ENCODE peak calls at places on chromosomes 6 and 20, in six cellular contexts. T is Peyer's patch, A is gastrocnemius medialis, S is heart left ventricle, B is K562, R is A549. K is an unnamed sample.

GRCh38 chr6:89122625-89123024 is 4.8 kb upstream of the SRSF12 start:
- DNase-seq in T (no peak), A (no peak), S (no peak), B (no peak), R (peak), K (no peak)

GRCh38 chr6:77456531-77457248 is 6.6 kb downstream of the HTR1B start:
- DNase-seq in T (no peak), A (no peak), S (no peak), B (no peak), R (peak), K (no peak)

GRCh38 chr6:99026135-99026534 is 78.4 kb upstream of the FBXL4 start:
- DNase-seq in T (no peak), A (no peak), S (no peak), B (peak), R (peak), K (no peak)

GRCh38 chr6:14818422-14818884 is 427.4 kb upstream of the JARID2 start:
- DNase-seq in T (no peak), A (no peak), S (peak), B (no peak), R (no peak), K (peak)

GRCh38 chr20:20755674-20756319 is 43.4 kb upstream of the RALGAPA2 start:
- DNase-seq in T (no peak), A (no peak), S (no peak), B (no peak), R (no peak), K (no peak)

GRCh38 chr6:22108199-22108598 is 188.6 kb downstream of the PRL start:
- DNase-seq in T (no peak), A (no peak), S (peak), B (no peak), R (no peak), K (no peak)

GRCh38 chr6:37495199-37495913 is 4.3 kb downstream of the CCDC167 start:
- DNase-seq in T (no peak), A (no peak), S (no peak), B (no peak), R (no peak), K (no peak)

GRCh38 chr20:52649727-52650126 is 322.4 kb upstream of the TSHZ2 start:
- DNase-seq in T (no peak), A (no peak), S (no peak), B (no peak), R (no peak), K (no peak)

GRCh38 chr6:43416935-43417334 is 10.4 kb upstream of the ABCC10 start:
- DNase-seq in T (no peak), A (no peak), S (no peak), B (no peak), R (no peak), K (no peak)

GRCh38 chr20:2708665-2709064 is 16.1 kb downstream of the EBF4 start:
- DNase-seq in T (no peak), A (no peak), S (no peak), B (no peak), R (no peak), K (no peak)

GRCh38 chr20:20366896-20367680 is 816 bp upstream of the INSM1 start:
- DNase-seq in T (no peak), A (no peak), S (no peak), B (no peak), R (peak), K (no peak)

GRCh38 chr6:143598466-143599080 is 79.2 kb upstream of the PHACTR2 start:
- DNase-seq in T (no peak), A (no peak), S (no peak), B (peak), R (no peak), K (no peak)

GRCh38 chr6:74357329-74357728 is 661.3 kb downstream of the CD109 start:
- DNase-seq in T (no peak), A (no peak), S (no peak), B (no peak), R (no peak), K (no peak)

GRCh38 chr6:35258858-35259193 is 709 bp upstream of the ZNF76 start:
- DNase-seq in T (peak), A (no peak), S (no peak), B (peak), R (no peak), K (peak)

GRCh38 chr20:61801065-61801360 is 264.7 kb downstream of the TAF4 start:
- DNase-seq in T (no peak), A (no peak), S (no peak), B (no peak), R (no peak), K (no peak)

GRCh38 chr20:59560588-59561227 is 43.6 kb upstream of the PHACTR3 start:
- DNase-seq in T (no peak), A (no peak), S (no peak), B (peak), R (peak), K (no peak)

GRCh38 chr6:16370943-16371342 is 132.6 kb downstream of the GMPR start:
- DNase-seq in T (no peak), A (no peak), S (no peak), B (no peak), R (no peak), K (no peak)

GRCh38 chr6:37137201-37137880 is 32.6 kb upstream of the PIM1 start:
- DNase-seq in T (no peak), A (no peak), S (no peak), B (no peak), R (peak), K (no peak)

GRCh38 chr6:2866183-2866846 is 24.7 kb upstream of the SERPINB1 start:
- DNase-seq in T (no peak), A (no peak), S (no peak), B (no peak), R (no peak), K (no peak)

GRCh38 chr6:168181776-168182765 is 103.1 kb upstream of the FRMD1 start:
- DNase-seq in T (no peak), A (no peak), S (peak), B (no peak), R (no peak), K (no peak)

GRCh38 chr6:4397307-4397706 is 261.9 kb upstream of the ECI2 start:
- DNase-seq in T (no peak), A (peak), S (no peak), B (no peak), R (no peak), K (no peak)

GRCh38 chr6:4395386-4395785 is 260.0 kb upstream of the ECI2 start:
- DNase-seq in T (no peak), A (no peak), S (no peak), B (no peak), R (no peak), K (no peak)

GRCh38 chr6:4398806-4399205 is 263.4 kb upstream of the ECI2 start:
- DNase-seq in T (no peak), A (no peak), S (no peak), B (no peak), R (no peak), K (no peak)

GRCh38 chr6:4394786-4395185 is 259.4 kb upstream of the ECI2 start:
- DNase-seq in T (no peak), A (no peak), S (no peak), B (no peak), R (no peak), K (no peak)

GRCh38 chr6:4396032-4396431 is 260.7 kb upstream of the ECI2 start:
- DNase-seq in T (no peak), A (no peak), S (no peak), B (no peak), R (no peak), K (no peak)
- TF ChIP-seq CTCF in T (no peak), A (peak), S (no peak), B (no peak), R (no peak), K (no peak)

GRCh38 chr6:28078050-28078449 is 2.3 kb upstream of the ZNF165 start:
- DNase-seq in T (no peak), A (no peak), S (no peak), B (peak), R (no peak), K (no peak)

GRCh38 chr6:28078836-28079235 is 1.5 kb upstream of the ZNF165 start:
- DNase-seq in T (no peak), A (no peak), S (no peak), B (no peak), R (no peak), K (no peak)

GRCh38 chr6:28081486-28081751 is 1.1 kb downstream of the ZNF165 start:
- DNase-seq in T (peak), A (no peak), S (no peak), B (no peak), R (no peak), K (no peak)

GRCh38 chr6:28082939-28083338 is 2.6 kb downstream of the ZNF165 start:
- DNase-seq in T (no peak), A (no peak), S (no peak), B (no peak), R (no peak), K (no peak)

GRCh38 chr6:28080631-28081485 is 490 bp downstream of the ZNF165 start:
- DNase-seq in T (peak), A (peak), S (peak), B (peak), R (peak), K (peak)
- TF ChIP-seq POLR2A in T (peak), A (no peak), S (peak), B (peak), R (no peak), K (no peak)

DNA sequence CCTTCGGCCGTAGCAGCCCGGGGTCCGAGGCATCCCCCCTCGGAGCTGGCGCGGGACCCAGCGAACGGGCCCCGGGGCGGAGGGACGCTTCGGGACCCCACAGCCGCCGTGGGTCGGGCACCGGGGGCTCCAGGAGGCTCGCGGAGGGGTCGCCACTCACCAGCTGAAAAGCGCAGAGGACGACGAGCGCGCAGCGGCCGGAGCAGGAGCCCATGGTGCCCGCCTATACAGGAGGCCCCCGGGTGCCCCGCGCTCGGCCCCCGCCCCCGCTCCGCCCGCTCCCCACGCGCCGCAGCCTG is at the start of gene NKAIN4:
- DNase-seq in T (no peak), A (no peak), S (no peak), B (no peak), R (no peak), K (no peak)
- TF ChIP-seq CTCF in T (no peak), A (no peak), S (no peak), B (no peak), R (no peak), K (no peak)

DNA sequence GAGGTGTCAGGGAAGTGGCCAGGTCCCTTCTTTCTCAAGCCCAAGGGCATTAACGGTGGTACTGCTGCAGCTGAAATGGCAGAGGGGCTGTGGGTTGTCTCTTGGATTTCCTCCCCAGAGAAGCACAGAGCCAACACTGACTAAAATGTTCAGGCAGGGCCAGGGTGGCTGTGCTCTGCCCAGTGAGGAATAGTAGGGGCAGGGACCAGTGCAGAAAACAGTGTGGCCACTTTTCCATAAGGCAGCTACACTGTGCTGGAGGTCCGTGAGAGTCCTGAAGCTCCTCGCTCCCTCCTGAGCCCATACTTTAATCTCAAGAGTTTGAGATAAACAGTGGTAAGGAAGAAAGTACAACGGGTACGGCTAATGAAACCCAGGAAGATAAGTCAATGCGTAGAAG is 4.5 kb downstream of the LPA start:
- DNase-seq in T (no peak), A (no peak), S (no peak), B (no peak), R (no peak), K (no peak)
- TF ChIP-seq POLR2A in T (no peak), A (no peak), S (no peak), B (no peak), R (no peak), K (no peak)

GRCh38 chr6:111361648-111362047 is 121.4 kb downstream of the REV3L start:
- DNase-seq in T (peak), A (no peak), S (no peak), B (peak), R (peak), K (peak)
- TF ChIP-seq CTCF in T (peak), A (no peak), S (peak), B (peak), R (peak), K (peak)

DNA sequence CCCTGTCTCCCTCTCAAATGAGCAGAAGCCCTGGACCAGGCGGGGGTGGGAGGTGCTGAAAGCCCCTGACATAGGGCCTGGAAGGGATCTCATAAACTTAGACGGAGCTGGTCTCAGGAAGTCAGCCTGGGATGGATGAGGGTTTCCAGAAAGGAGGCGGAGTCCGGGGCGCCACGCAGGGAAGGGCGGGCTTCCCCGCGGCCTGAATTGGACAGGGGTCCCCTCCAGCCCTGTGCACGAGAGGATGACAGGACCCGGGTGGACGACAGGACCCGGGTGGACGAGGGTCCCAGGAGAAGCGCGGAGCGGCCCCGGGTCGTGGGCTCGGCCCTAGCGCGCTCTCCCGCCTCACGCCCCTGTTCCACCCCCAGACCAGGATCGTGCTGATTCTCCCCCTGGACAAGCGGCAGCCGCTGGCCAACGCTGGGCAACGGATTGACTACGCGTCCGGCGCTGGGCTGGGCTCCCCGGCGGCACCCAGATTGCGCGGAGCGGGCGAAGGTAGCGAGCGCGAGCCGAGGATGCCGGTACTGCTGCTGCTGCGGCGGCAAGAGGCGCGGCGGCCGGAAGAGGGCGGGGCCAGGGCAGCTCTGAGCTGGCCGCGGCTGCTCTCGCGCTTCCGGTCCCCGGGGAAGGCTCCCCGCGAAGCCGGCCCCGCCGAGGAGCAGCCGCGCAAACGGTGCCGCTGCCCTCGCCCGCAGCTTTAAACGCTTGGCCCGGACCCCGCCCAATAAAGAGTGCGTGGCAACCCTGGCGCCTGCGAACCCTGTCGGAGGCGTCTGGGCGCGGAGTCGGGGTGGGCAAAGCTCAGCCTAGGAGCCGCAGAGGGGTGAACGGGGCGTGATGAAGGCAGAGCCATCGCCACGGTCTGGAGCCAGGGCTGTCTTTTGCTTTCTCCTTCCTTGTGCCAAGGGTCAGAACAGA is 1.3 kb downstream of the C20orf144 start:
- DNase-seq in T (peak), A (peak), S (peak), B (peak), R (peak), K (peak)
- TF ChIP-seq POLR2A in T (peak), A (peak), S (peak), B (peak), R (peak), K (no peak)

DNA sequence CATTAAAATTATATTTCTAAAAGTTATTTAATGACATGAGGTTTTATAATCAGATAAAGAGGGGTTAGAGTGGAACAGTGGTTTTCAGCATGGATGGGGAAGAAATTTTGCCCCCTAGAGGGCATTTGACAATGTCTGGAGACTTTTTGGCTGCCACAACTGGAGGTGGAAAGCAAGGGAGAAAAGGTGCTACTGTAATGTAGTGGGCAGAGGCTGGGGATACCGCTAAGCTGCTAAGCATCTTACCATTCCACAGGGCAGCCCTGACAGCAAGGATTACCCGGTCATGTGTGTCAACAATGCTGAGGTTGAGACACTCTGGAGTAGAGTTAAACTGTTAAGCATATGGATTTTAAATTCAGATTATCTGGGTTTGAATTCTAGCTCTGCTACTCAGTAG is 52.9 kb upstream of the FABP7 start:
- DNase-seq in T (no peak), A (no peak), S (no peak), B (peak), R (peak), K (no peak)
- TF ChIP-seq CTCF in T (peak), A (no peak), S (peak), B (peak), R (peak), K (peak)

GRCh38 chr6:53064726-53065265 is 408 bp upstream of the FBXO9 start:
- DNase-seq in T (peak), A (peak), S (peak), B (peak), R (peak), K (peak)
- TF ChIP-seq POLR2A in T (no peak), A (no peak), S (no peak), B (no peak), R (no peak), K (no peak)

GRCh38 chr20:38433304-38433972 is 1.7 kb downstream of the SNHG17 start:
- DNase-seq in T (no peak), A (no peak), S (no peak), B (no peak), R (no peak), K (no peak)

GRCh38 chr20:38434310-38434741 is 802 bp downstream of the SNHG17 start:
- DNase-seq in T (peak), A (no peak), S (no peak), B (peak), R (peak), K (peak)

GRCh38 chr20:38430679-38431325 is 4.3 kb downstream of the SNHG17 start:
- DNase-seq in T (no peak), A (no peak), S (no peak), B (no peak), R (no peak), K (no peak)

GRCh38 chr20:38434770-38435554 is at the start of gene SNHG17:
- DNase-seq in T (peak), A (peak), S (peak), B (peak), R (peak), K (peak)

DNA sequence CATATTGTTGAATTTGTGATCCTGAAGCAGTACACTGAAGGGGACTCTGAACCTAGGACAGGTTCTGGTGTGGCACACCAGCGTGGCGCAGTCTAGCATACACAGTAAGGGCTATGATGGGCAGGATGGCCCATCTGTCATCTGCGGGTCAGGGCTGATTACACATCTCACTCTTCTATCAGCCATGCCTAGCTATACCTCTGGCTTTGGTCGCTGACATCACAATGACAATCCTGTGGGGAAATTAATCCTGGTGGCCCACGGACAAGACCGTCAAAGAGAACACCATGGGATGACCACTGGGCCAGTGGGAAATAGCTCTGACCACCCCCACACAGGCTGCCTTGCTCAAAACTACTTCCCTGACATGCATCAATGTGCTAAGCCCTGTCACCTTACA is 2.8 kb downstream of the SNHG17 start:
- DNase-seq in T (no peak), A (no peak), S (no peak), B (no peak), R (no peak), K (no peak)
- TF ChIP-seq CTCF in T (no peak), A (no peak), S (no peak), B (no peak), R (no peak), K (no peak)

K was measured in testis.